ENCODE peak calls at places on chromosomes 7 and 10, in seven cellular contexts. U is uterus, O is OCI-LY7, D is HAP-1, B is transverse colon, H is mucosa of descending colon, I is PC-3. W is an unnamed sample. For H3K4me1, H3K36me3 and H3K9me3, the result is how much of the 10 kb centered on the place peaks cover.

GRCh38 chr10:30422981-30423654 is 10.9 kb upstream of the MAP3K8 start:
- DNase-seq in O (peak), U (no peak), B (peak), H (peak), I (peak), D (peak), W (peak)

GRCh38 chr7:93327006-93327633 is 95.0 kb downstream of the VPS50 start:
- DNase-seq in H (no peak), O (no peak), U (no peak), I (peak), B (no peak), D (no peak), W (no peak)

GRCh38 chr10:33638401-33638800 is 303.9 kb upstream of the NRP1 start:
- DNase-seq in D (no peak), I (no peak), H (no peak), B (no peak), O (no peak), U (no peak), W (no peak)

GRCh38 chr7:105454921-105455320 is 66.2 kb upstream of the SRPK2 start:
- DNase-seq in B (no peak), U (no peak), O (no peak), D (no peak), I (no peak), H (no peak), W (no peak)

GRCh38 chr7:31735991-31736982 is 49.3 kb downstream of the PPP1R17 start:
- DNase-seq in D (peak), B (peak), H (peak), U (peak), I (peak), O (peak), W (peak)

GRCh38 chr10:76558586-76558985 is 1079.0 kb downstream of the KCNMA1 start:
- DNase-seq in U (peak), D (no peak), B (peak), O (no peak), I (peak), H (no peak), W (no peak)

GRCh38 chr10:78171633-78172032 is 138.0 kb downstream of the RPS24 start:
- DNase-seq in H (no peak), U (no peak), B (no peak), O (peak), I (no peak), D (no peak), W (no peak)

GRCh38 chr7:27176343-27176731 is 2.2 kb upstream of the HOXA10 start:
- DNase-seq in B (peak), D (no peak), H (peak), O (no peak), U (peak), I (no peak), W (no peak)

GRCh38 chr7:7517661-7518236 is 17.9 kb downstream of the COL28A1 start:
- DNase-seq in I (no peak), U (no peak), B (no peak), O (no peak), D (no peak), H (no peak), W (no peak)

GRCh38 chr10:69728335-69728861 is 73.3 kb upstream of the COL13A1 start:
- DNase-seq in U (no peak), H (no peak), D (no peak), O (no peak), B (no peak), I (peak), W (no peak)

GRCh38 chr7:158109364-158110033 is 478.1 kb downstream of the PTPRN2 start:
- DNase-seq in O (peak), B (no peak), U (no peak), I (no peak), H (no peak), D (no peak), W (no peak)

GRCh38 chr7:19117870-19118608 is 603 bp upstream of the TWIST1 start:
- DNase-seq in O (no peak), B (no peak), I (peak), H (no peak), D (no peak), U (no peak), W (peak)

GRCh38 chr10:70914316-70914864 is 26.0 kb upstream of the PCBD1 start:
- DNase-seq in B (no peak), D (no peak), I (no peak), U (no peak), H (no peak), O (no peak), W (no peak)

GRCh38 chr7:22651534-22652243 is 75.3 kb upstream of the IL6 start:
- DNase-seq in O (no peak), U (no peak), H (no peak), B (no peak), I (peak), D (no peak), W (peak)

GRCh38 chr10:128078136-128078969 is 47.9 kb downstream of the MKI67 start:
- DNase-seq in D (no peak), B (peak), O (peak), U (no peak), I (peak), H (peak), W (peak)

GRCh38 chr7:89133819-89134218 is 338.3 kb upstream of the TEX47 start:
- DNase-seq in O (no peak), I (no peak), H (no peak), D (peak), B (no peak), U (no peak), W (no peak)

GRCh38 chr7:30238721-30239441 is 45.5 kb upstream of the ZNRF2 start:
- DNase-seq in U (no peak), I (peak), D (no peak), H (peak), B (peak), O (peak), W (peak)

GRCh38 chr7:105643384-105643783 is 62.1 kb upstream of the EFCAB10 start:
- DNase-seq in D (no peak), U (no peak), O (no peak), I (no peak), B (no peak), H (no peak), W (peak)

GRCh38 chr10:52742723-52743122 is 29.9 kb downstream of the MBL2 start:
- DNase-seq in H (no peak), B (no peak), U (no peak), O (no peak), I (no peak), D (no peak), W (no peak)

GRCh38 chr7:959271-959670 is 4.8 kb upstream of the ADAP1 start:
- DNase-seq in U (no peak), I (no peak), D (no peak), O (no peak), B (peak), H (peak), W (no peak)

GRCh38 chr10:29860159-29860558 is 199.2 kb downstream of the JCAD start:
- DNase-seq in U (no peak), I (no peak), H (no peak), O (no peak), D (no peak), B (no peak), W (peak)

GRCh38 chr7:143305423-143306070 is 10.4 kb upstream of the CLCN1 start:
- DNase-seq in D (peak), H (peak), O (peak), I (peak), B (peak), U (peak), W (peak)

GRCh38 chr7:96414931-96415292 is 93.0 kb upstream of the SLC25A13 start:
- DNase-seq in I (peak), O (peak), U (no peak), B (peak), H (no peak), D (peak), W (peak)

GRCh38 chr7:151310578-151310977 is 31.0 kb upstream of the NUB1 start:
- DNase-seq in O (peak), B (no peak), D (peak), I (peak), H (no peak), U (no peak), W (peak)

GRCh38 chr10:95277614-95278013 is 13.2 kb downstream of the PDLIM1 start:
- DNase-seq in I (no peak), H (no peak), U (no peak), D (no peak), B (no peak), O (no peak), W (no peak)

GRCh38 chr10:23522345-23522744 is 83.5 kb downstream of the OTUD1 start:
- DNase-seq in U (no peak), B (no peak), I (peak), D (no peak), H (no peak), O (no peak), W (no peak)

GRCh38 chr7:56810466-56810865 is 321.8 kb downstream of the ZNF479 start:
- DNase-seq in D (no peak), H (no peak), B (no peak), O (no peak), I (no peak), U (no peak), W (no peak)

GRCh38 chr10:35335718-35336083 is 608 bp upstream of the CCNY start:
- DNase-seq in D (no peak), B (peak), O (peak), H (peak), I (peak), U (no peak), W (no peak)

GRCh38 chr10:93181929-93182327 is 108.2 kb downstream of the CYP26A1 start:
- DNase-seq in H (no peak), B (no peak), O (no peak), I (no peak), U (no peak), D (no peak), W (no peak)

GRCh38 chr7:80374321-80374720 is 137.5 kb downstream of the GNAT3 start:
- DNase-seq in O (no peak), H (no peak), B (no peak), D (no peak), U (no peak), I (no peak), W (no peak)

GRCh38 chr7:27095897-27096755 is at the start of gene HOXA1:
- DNase-seq in H (peak), I (peak), U (peak), O (peak), D (peak), B (peak), W (peak)

GRCh38 chr10:30967654-30968421 is 63.8 kb downstream of the ZNF438 start:
- DNase-seq in B (no peak), H (no peak), U (no peak), D (no peak), I (no peak), O (no peak), W (peak)

GRCh38 chr7:30330134-30331111 is 46.0 kb downstream of the ZNRF2 start:
- DNase-seq in H (no peak), I (no peak), B (no peak), U (no peak), O (peak), D (no peak), W (no peak)

GRCh38 chr10:43078986-43079273 is 2.1 kb downstream of the RET start:
- DNase-seq in D (no peak), B (peak), H (peak), I (no peak), O (peak), U (no peak), W (peak)

GRCh38 chr10:51090190-51090589 is 15.9 kb downstream of the PRKG1 start:
- DNase-seq in O (no peak), U (no peak), H (no peak), I (peak), B (no peak), D (no peak), W (peak)

GRCh38 chr7:44471850-44472249 is 18.6 kb downstream of the NUDCD3 start:
- DNase-seq in D (no peak), B (no peak), H (no peak), U (no peak), O (no peak), I (no peak), W (no peak)
- H3K4me1 ChIP-seq in D (under half), B (under half), H (under half), U (under half), O (under half), I (under half), W (under half)

GRCh38 chr7:130943336-130943901 is 209.4 kb upstream of the KLF14 start:
- DNase-seq in I (peak), O (peak), H (no peak), B (no peak), D (no peak), U (no peak), W (no peak)
- H3K36me3 ChIP-seq in I (under half), O (under half), H (under half), B (under half), D (under half), U (under half), W (under half)

DNA sequence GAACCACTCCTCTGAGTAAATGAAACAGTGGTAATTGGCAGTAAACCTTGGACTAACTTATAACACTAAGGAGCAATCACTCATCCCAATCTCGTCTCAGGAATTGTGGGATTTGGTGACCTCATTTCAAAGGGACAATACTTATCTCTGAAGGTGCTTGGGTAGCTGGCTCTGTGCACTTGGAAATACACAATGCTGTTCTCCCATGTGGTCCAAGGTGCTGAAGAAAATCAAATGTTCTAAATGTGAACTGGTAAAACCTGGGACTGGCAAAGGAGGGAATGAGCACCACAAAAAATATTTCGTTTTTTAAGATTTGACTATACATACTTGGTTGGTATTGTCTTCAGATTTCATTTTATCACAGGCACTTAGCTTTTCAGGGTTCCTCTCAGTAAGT is 1193.0 kb downstream of the SORCS1 start:
- DNase-seq in I (no peak), U (no peak), B (no peak), H (no peak), O (no peak), D (no peak), W (no peak)
- H3K9me3 ChIP-seq in I (under half), U (under half), B (under half), H (under half), O (under half), D (under half), W (under half)

GRCh38 chr10:79238606-79239005 is 108.7 kb upstream of the PPIF start:
- DNase-seq in U (no peak), H (no peak), B (no peak), O (no peak), D (no peak), I (no peak), W (no peak)
- H3K4me1 ChIP-seq in U (under half), H (under half), B (under half), O (under half), D (under half), I (under half), W (half or more)

GRCh38 chr10:103433858-103434257 is 18.3 kb downstream of the CALHM2 start:
- DNase-seq in I (no peak), O (no peak), H (no peak), B (no peak), U (no peak), D (no peak), W (peak)
- H3K36me3 ChIP-seq in I (under half), O (half or more), H (under half), B (under half), U (under half), D (half or more), W (under half)

DNA sequence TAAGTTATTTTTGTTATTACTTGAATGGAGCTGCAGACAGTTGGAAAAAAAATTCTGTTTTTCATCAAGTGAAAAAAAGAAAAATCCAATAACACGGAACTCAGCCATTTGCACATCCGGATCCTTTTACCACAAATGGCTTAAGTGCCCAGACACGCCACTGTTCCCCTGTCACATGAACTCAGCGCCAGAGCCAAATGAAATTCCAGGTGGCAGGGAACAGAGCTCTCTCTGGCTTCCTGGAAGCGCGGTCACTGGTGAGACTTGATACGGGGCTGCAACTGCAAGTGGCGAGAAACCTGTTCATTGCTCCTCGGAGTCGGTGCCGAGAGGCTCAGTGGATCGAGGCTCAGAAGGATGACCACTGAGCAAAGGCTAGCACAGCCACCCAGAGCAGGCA is 60.8 kb upstream of the NPTX2 start:
- DNase-seq in B (no peak), D (no peak), U (no peak), I (no peak), O (no peak), H (no peak), W (no peak)
- H3K9me3 ChIP-seq in B (under half), D (under half), U (under half), I (under half), O (under half), H (under half), W (under half)

DNA sequence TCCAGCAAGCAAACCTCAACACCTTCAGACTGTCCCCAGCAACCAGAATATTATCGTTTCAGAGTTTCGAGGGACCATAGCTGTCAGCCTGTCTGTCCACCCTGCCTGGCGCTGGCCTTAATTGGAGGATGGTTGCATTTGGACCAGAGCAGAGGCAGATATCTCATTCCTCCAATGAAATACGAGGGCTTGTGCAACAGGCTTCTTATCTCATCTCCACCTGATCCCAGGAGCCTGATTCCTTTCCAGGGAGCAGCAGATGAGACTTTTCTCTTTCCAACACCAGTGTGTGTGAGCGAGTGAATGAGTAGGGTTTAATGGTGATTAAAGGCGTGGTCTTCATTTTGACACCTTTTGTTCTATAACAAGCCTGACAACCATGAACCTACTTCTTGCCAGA is 147.3 kb downstream of the CUX1 start:
- DNase-seq in D (no peak), O (no peak), H (no peak), U (no peak), I (no peak), B (no peak), W (no peak)
- H3K4me1 ChIP-seq in D (under half), O (under half), H (under half), U (under half), I (under half), B (under half), W (under half)